ENCODE peak calls at places on chromosomes 5 and 9, in nine cellular contexts. Z is left lung; T is foreskin fibroblast; F is naive B cell; A is activated CD8-positive, alpha-beta memory T cell treated with anti-CD3 and anti-CD28 coated beads, Interleukin-2, amount 50 U/mL, for 4 hours; S is mucosa of descending colon; J is HFFc6; Y is AG04450; L is CD8-positive, alpha-beta memory T cell. X is an unnamed sample.

GRCh38 chr9:72271617-72272478 is 93.2 kb downstream of the ZFAND5 start:
- DNase-seq in T (peak; percentile 41), J (peak; percentile 57), Z (no peak), L (peak; percentile 6), S (peak; percentile 88), Y (peak; percentile 7), F (peak; percentile 21), A (peak; percentile 28), X (no peak)

GRCh38 chr9:13279284-13280162 is at the start of gene MPDZ:
- DNase-seq in S (peak; percentile 16), T (peak; percentile 56), J (peak; percentile 46), Z (peak; percentile 84), Y (no peak), L (no peak), A (no peak), F (no peak), X (no peak)

GRCh38 chr5:157558089-157558595 is 17.4 kb downstream of the ADAM19 start:
- DNase-seq in J (peak; percentile 68), F (no peak), T (no peak), A (no peak), Z (no peak), L (no peak), S (no peak), Y (no peak), X (peak; percentile 77)

GRCh38 chr5:36073595-36074216 is 7.0 kb upstream of the UGT3A2 start:
- DNase-seq in Y (no peak), L (no peak), Z (no peak), T (no peak), S (no peak), A (no peak), J (no peak), F (no peak), X (no peak)

GRCh38 chr9:82934949-82935348 is 128.0 kb downstream of the RASEF start:
- DNase-seq in L (no peak), T (peak; percentile 14), A (no peak), Y (peak; percentile 10), F (no peak), J (peak; percentile 15), S (no peak), Z (no peak), X (peak; percentile 64)

GRCh38 chr9:79360387-79361347 is 211.1 kb upstream of the TLE4 start:
- DNase-seq in S (no peak), F (no peak), A (no peak), J (peak; percentile 41), Z (no peak), L (no peak), T (no peak), Y (no peak), X (peak; percentile 30)

GRCh38 chr5:76947064-76947463 is 5.8 kb upstream of the CRHBP start:
- DNase-seq in T (no peak), A (no peak), S (no peak), Z (no peak), Y (no peak), L (no peak), F (no peak), J (no peak), X (no peak)

GRCh38 chr9:121885345-121885901 is 207.7 kb downstream of the TTLL11 start:
- DNase-seq in J (peak; percentile 28), L (no peak), T (no peak), Z (no peak), A (no peak), S (no peak), Y (peak; percentile 63), F (no peak), X (no peak)

GRCh38 chr5:43041131-43041668 is 1.1 kb upstream of the ANXA2R start:
- DNase-seq in S (peak; percentile 48), L (no peak), J (no peak), T (no peak), A (no peak), Y (no peak), Z (no peak), F (peak; percentile 44), X (peak; percentile 20)

GRCh38 chr5:94471496-94471895 is 146.9 kb downstream of the KIAA0825 start:
- DNase-seq in L (no peak), F (no peak), A (no peak), J (no peak), Z (no peak), Y (no peak), S (no peak), T (no peak), X (no peak)

GRCh38 chr9:34049630-34050384 is 1.1 kb upstream of the UBAP2 start:
- DNase-seq in T (no peak), F (no peak), J (no peak), A (peak; percentile 17), Z (no peak), L (no peak), S (peak; percentile 17), Y (no peak), X (no peak)

GRCh38 chr5:88393721-88394530 is 125.3 kb upstream of the TMEM161B start:
- DNase-seq in L (no peak), Y (no peak), Z (no peak), T (no peak), S (no peak), J (no peak), F (no peak), A (no peak), X (no peak)

GRCh38 chr5:33612386-33612785 is 171.6 kb downstream of the TARS1 start:
- DNase-seq in J (peak; percentile 73), Y (peak; percentile 20), F (no peak), L (no peak), T (peak; percentile 71), Z (no peak), S (no peak), A (no peak), X (peak; percentile 61)

GRCh38 chr5:172870807-172871431 is 36.9 kb downstream of the ERGIC1 start:
- DNase-seq in F (no peak), L (no peak), J (no peak), A (no peak), S (no peak), T (no peak), Y (no peak), Z (no peak), X (no peak)

GRCh38 chr5:81302596-81302995 is 1.2 kb downstream of the ZCCHC9 start:
- DNase-seq in J (no peak), S (no peak), Y (no peak), T (no peak), F (no peak), A (no peak), L (no peak), Z (no peak), X (no peak)

X was measured in HS-5.